ENCODE peak calls at places on chromosomes 2 and 18, in seven cellular contexts. One of them, this sample, is unnamed.

GRCh38 chr2:205758051-205758450 is 75.8 kb downstream of the NRP2 start:
- DNase-seq in SK-N-MC: no peak
- DNase-seq in esophagus squamous epithelium: no peak
- DNase-seq in keratinocyte: no peak
- DNase-seq in lower lobe of right lung: no peak
- DNase-seq in body of pancreas: no peak
- DNase-seq in right lobe of liver: no peak
- DNase-seq in this sample: no peak

GRCh38 chr18:55031576-55031975 is 72.3 kb upstream of the CCDC68 start:
- DNase-seq in keratinocyte: no peak
- DNase-seq in SK-N-MC: no peak
- DNase-seq in body of pancreas: no peak
- DNase-seq in esophagus squamous epithelium: no peak
- DNase-seq in right lobe of liver: no peak
- DNase-seq in lower lobe of right lung: no peak
- DNase-seq in this sample: no peak

GRCh38 chr2:38215993-38216392 is 140.0 kb upstream of the CYP1B1 start:
- DNase-seq in body of pancreas: no peak
- DNase-seq in esophagus squamous epithelium: no peak
- DNase-seq in lower lobe of right lung: no peak
- DNase-seq in SK-N-MC: no peak
- DNase-seq in keratinocyte: no peak
- DNase-seq in right lobe of liver: no peak
- DNase-seq in this sample: peak

GRCh38 chr18:8962906-8963635 is 139.4 kb upstream of the NDUFV2 start:
- DNase-seq in SK-N-MC: no peak
- DNase-seq in body of pancreas: no peak
- DNase-seq in keratinocyte: no peak
- DNase-seq in lower lobe of right lung: no peak
- DNase-seq in esophagus squamous epithelium: no peak
- DNase-seq in right lobe of liver: no peak
- DNase-seq in this sample: no peak

GRCh38 chr2:26772064-26773001 is 8.2 kb downstream of the SLC35F6 start:
- DNase-seq in SK-N-MC: no peak
- DNase-seq in body of pancreas: peak
- DNase-seq in keratinocyte: no peak
- DNase-seq in right lobe of liver: peak
- DNase-seq in lower lobe of right lung: peak
- DNase-seq in esophagus squamous epithelium: peak
- DNase-seq in this sample: peak

GRCh38 chr2:51013870-51014526 is 17.9 kb downstream of the NRXN1 start:
- DNase-seq in body of pancreas: no peak
- DNase-seq in lower lobe of right lung: no peak
- DNase-seq in right lobe of liver: no peak
- DNase-seq in keratinocyte: no peak
- DNase-seq in esophagus squamous epithelium: no peak
- DNase-seq in SK-N-MC: no peak
- DNase-seq in this sample: no peak

GRCh38 chr2:27370816-27371620 is 602 bp downstream of the SNX17 start:
- DNase-seq in lower lobe of right lung: no peak
- DNase-seq in keratinocyte: no peak
- DNase-seq in SK-N-MC: no peak
- DNase-seq in esophagus squamous epithelium: no peak
- DNase-seq in right lobe of liver: peak
- DNase-seq in body of pancreas: no peak
- DNase-seq in this sample: no peak

GRCh38 chr2:134669731-134670669 is 48.8 kb downstream of the TMEM163 start:
- DNase-seq in esophagus squamous epithelium: no peak
- DNase-seq in right lobe of liver: no peak
- DNase-seq in keratinocyte: no peak
- DNase-seq in SK-N-MC: no peak
- DNase-seq in body of pancreas: peak
- DNase-seq in lower lobe of right lung: peak
- DNase-seq in this sample: no peak

GRCh38 chr2:28661589-28662001 is 90.0 kb upstream of the PPP1CB start:
- DNase-seq in SK-N-MC: no peak
- DNase-seq in body of pancreas: peak
- DNase-seq in esophagus squamous epithelium: no peak
- DNase-seq in keratinocyte: no peak
- DNase-seq in right lobe of liver: peak
- DNase-seq in lower lobe of right lung: no peak
- DNase-seq in this sample: no peak

GRCh38 chr2:74343316-74343715 is at the start of gene SLC4A5:
- DNase-seq in SK-N-MC: no peak
- DNase-seq in keratinocyte: no peak
- DNase-seq in esophagus squamous epithelium: no peak
- DNase-seq in body of pancreas: no peak
- DNase-seq in lower lobe of right lung: no peak
- DNase-seq in right lobe of liver: no peak
- DNase-seq in this sample: no peak

GRCh38 chr2:12325806-12326205 is 390.9 kb upstream of the TRIB2 start:
- DNase-seq in esophagus squamous epithelium: no peak
- DNase-seq in body of pancreas: peak
- DNase-seq in keratinocyte: no peak
- DNase-seq in SK-N-MC: no peak
- DNase-seq in right lobe of liver: no peak
- DNase-seq in lower lobe of right lung: no peak
- DNase-seq in this sample: no peak

GRCh38 chr2:17470855-17471641 is 47.2 kb downstream of the RAD51AP2 start:
- DNase-seq in lower lobe of right lung: no peak
- DNase-seq in body of pancreas: no peak
- DNase-seq in esophagus squamous epithelium: no peak
- DNase-seq in keratinocyte: no peak
- DNase-seq in SK-N-MC: peak
- DNase-seq in right lobe of liver: no peak
- DNase-seq in this sample: no peak

GRCh38 chr18:8608795-8609673 is at the start of gene RAB12:
- DNase-seq in esophagus squamous epithelium: peak
- DNase-seq in keratinocyte: no peak
- DNase-seq in body of pancreas: peak
- DNase-seq in lower lobe of right lung: peak
- DNase-seq in SK-N-MC: no peak
- DNase-seq in right lobe of liver: peak
- DNase-seq in this sample: peak

GRCh38 chr2:821546-821945 is 129.1 kb upstream of the SNTG2 start:
- DNase-seq in keratinocyte: no peak
- DNase-seq in lower lobe of right lung: no peak
- DNase-seq in esophagus squamous epithelium: no peak
- DNase-seq in right lobe of liver: no peak
- DNase-seq in SK-N-MC: no peak
- DNase-seq in body of pancreas: no peak
- DNase-seq in this sample: no peak

GRCh38 chr2:144325086-144325485 is 194.8 kb downstream of the ZEB2 start:
- DNase-seq in right lobe of liver: no peak
- DNase-seq in lower lobe of right lung: no peak
- DNase-seq in SK-N-MC: no peak
- DNase-seq in body of pancreas: no peak
- DNase-seq in keratinocyte: no peak
- DNase-seq in esophagus squamous epithelium: no peak
- DNase-seq in this sample: no peak

GRCh38 chr2:119376810-119377209 is 10.0 kb downstream of the DBI start:
- DNase-seq in SK-N-MC: no peak
- DNase-seq in right lobe of liver: no peak
- DNase-seq in keratinocyte: no peak
- DNase-seq in body of pancreas: no peak
- DNase-seq in lower lobe of right lung: no peak
- DNase-seq in esophagus squamous epithelium: no peak
- DNase-seq in this sample: no peak

GRCh38 chr2:237964578-237965404 is 2.0 kb upstream of the UBE2F start:
- DNase-seq in body of pancreas: peak
- DNase-seq in lower lobe of right lung: no peak
- DNase-seq in esophagus squamous epithelium: no peak
- DNase-seq in keratinocyte: no peak
- DNase-seq in SK-N-MC: no peak
- DNase-seq in right lobe of liver: no peak
- DNase-seq in this sample: no peak

GRCh38 chr2:151777487-151777886 is 43.2 kb upstream of the NEB start:
- DNase-seq in keratinocyte: no peak
- DNase-seq in esophagus squamous epithelium: no peak
- DNase-seq in lower lobe of right lung: no peak
- DNase-seq in body of pancreas: no peak
- DNase-seq in SK-N-MC: no peak
- DNase-seq in right lobe of liver: no peak
- DNase-seq in this sample: no peak

GRCh38 chr2:25215232-25215631 is 46.9 kb upstream of the POMC start:
- DNase-seq in right lobe of liver: no peak
- DNase-seq in body of pancreas: no peak
- DNase-seq in lower lobe of right lung: no peak
- DNase-seq in keratinocyte: no peak
- DNase-seq in esophagus squamous epithelium: no peak
- DNase-seq in SK-N-MC: no peak
- DNase-seq in this sample: no peak

GRCh38 chr18:37188016-37188791 is 359.3 kb downstream of the KIAA1328 start:
- DNase-seq in keratinocyte: no peak
- DNase-seq in body of pancreas: no peak
- DNase-seq in esophagus squamous epithelium: no peak
- DNase-seq in right lobe of liver: no peak
- DNase-seq in SK-N-MC: no peak
- DNase-seq in lower lobe of right lung: no peak
- DNase-seq in this sample: no peak

GRCh38 chr2:172698041-172698863 is 37.4 kb upstream of the RAPGEF4 start:
- DNase-seq in SK-N-MC: no peak
- DNase-seq in keratinocyte: peak
- DNase-seq in lower lobe of right lung: no peak
- DNase-seq in right lobe of liver: no peak
- DNase-seq in body of pancreas: no peak
- DNase-seq in esophagus squamous epithelium: no peak
- DNase-seq in this sample: peak

DNA sequence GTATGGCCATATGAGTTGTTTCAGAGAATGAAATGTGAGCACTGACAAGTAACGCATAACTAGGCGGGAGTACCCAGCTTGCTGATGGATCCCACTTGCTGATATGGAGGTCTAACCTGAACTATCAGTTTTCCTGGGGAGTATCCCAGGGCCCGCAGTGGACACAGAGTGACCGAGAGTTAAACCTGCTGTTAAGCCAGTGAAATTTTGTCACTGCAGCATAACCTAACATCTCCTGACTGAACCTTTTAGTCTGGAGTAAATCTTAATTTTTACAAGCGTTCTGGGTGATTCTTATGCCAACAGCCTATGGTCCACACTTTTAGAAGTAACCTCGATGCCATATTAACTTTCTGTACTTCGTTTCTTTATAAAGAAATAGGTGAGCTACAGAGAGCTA is 54.4 kb downstream of the TGFA start:
- DNase-seq in esophagus squamous epithelium: no peak
- DNase-seq in keratinocyte: no peak
- DNase-seq in right lobe of liver: no peak
- DNase-seq in SK-N-MC: no peak
- DNase-seq in lower lobe of right lung: no peak
- DNase-seq in body of pancreas: no peak
- DNase-seq in this sample: no peak
- H3K27ac ChIP-seq in esophagus squamous epithelium: no peak
- H3K27ac ChIP-seq in keratinocyte: no peak
- H3K27ac ChIP-seq in right lobe of liver: no peak
- H3K27ac ChIP-seq in SK-N-MC: no peak
- H3K27ac ChIP-seq in lower lobe of right lung: no peak
- H3K27ac ChIP-seq in body of pancreas: no peak
- H3K27ac ChIP-seq in this sample: peak

DNA sequence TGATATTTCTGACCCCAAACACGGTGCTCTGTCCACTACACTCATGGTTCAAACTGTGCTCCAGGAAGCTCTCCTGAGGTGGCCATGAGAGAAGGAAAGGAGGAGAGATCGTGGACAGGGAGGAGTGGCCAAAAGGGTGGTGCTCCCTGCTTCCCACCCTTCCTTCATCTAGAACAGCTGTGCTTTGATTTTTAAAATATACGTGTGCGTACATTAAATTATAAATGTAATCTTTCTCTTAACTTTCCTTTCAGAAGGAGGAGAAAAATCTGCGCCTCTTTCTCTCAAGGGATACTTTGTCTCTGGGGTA is 8.2 kb upstream of the CHRNA1 start:
- DNase-seq in body of pancreas: no peak
- DNase-seq in lower lobe of right lung: no peak
- DNase-seq in keratinocyte: no peak
- DNase-seq in SK-N-MC: no peak
- DNase-seq in right lobe of liver: no peak
- DNase-seq in esophagus squamous epithelium: no peak
- DNase-seq in this sample: no peak
- H3K27ac ChIP-seq in body of pancreas: no peak
- H3K27ac ChIP-seq in lower lobe of right lung: peak
- H3K27ac ChIP-seq in keratinocyte: no peak
- H3K27ac ChIP-seq in SK-N-MC: no peak
- H3K27ac ChIP-seq in right lobe of liver: no peak
- H3K27ac ChIP-seq in esophagus squamous epithelium: no peak
- H3K27ac ChIP-seq in this sample: no peak

GRCh38 chr2:10680214-10680613 is 9.6 kb downstream of the NOL10 start:
- DNase-seq in right lobe of liver: no peak
- DNase-seq in lower lobe of right lung: no peak
- DNase-seq in SK-N-MC: no peak
- DNase-seq in esophagus squamous epithelium: no peak
- DNase-seq in keratinocyte: no peak
- DNase-seq in body of pancreas: no peak
- DNase-seq in this sample: no peak
- H3K27ac ChIP-seq in right lobe of liver: no peak
- H3K27ac ChIP-seq in lower lobe of right lung: no peak
- H3K27ac ChIP-seq in SK-N-MC: no peak
- H3K27ac ChIP-seq in esophagus squamous epithelium: no peak
- H3K27ac ChIP-seq in keratinocyte: no peak
- H3K27ac ChIP-seq in body of pancreas: no peak
- H3K27ac ChIP-seq in this sample: no peak

GRCh38 chr2:140351692-140352091 is 1571.5 kb upstream of the NXPH2 start:
- DNase-seq in right lobe of liver: no peak
- DNase-seq in SK-N-MC: no peak
- DNase-seq in keratinocyte: no peak
- DNase-seq in esophagus squamous epithelium: no peak
- DNase-seq in body of pancreas: no peak
- DNase-seq in lower lobe of right lung: no peak
- DNase-seq in this sample: no peak

GRCh38 chr2:140355481-140356090 is 1575.4 kb upstream of the NXPH2 start:
- DNase-seq in lower lobe of right lung: no peak
- DNase-seq in esophagus squamous epithelium: no peak
- DNase-seq in body of pancreas: no peak
- DNase-seq in keratinocyte: no peak
- DNase-seq in SK-N-MC: no peak
- DNase-seq in right lobe of liver: no peak
- DNase-seq in this sample: no peak

GRCh38 chr2:140356697-140357096 is 1576.5 kb upstream of the NXPH2 start:
- DNase-seq in esophagus squamous epithelium: no peak
- DNase-seq in keratinocyte: no peak
- DNase-seq in lower lobe of right lung: no peak
- DNase-seq in right lobe of liver: no peak
- DNase-seq in body of pancreas: no peak
- DNase-seq in SK-N-MC: no peak
- DNase-seq in this sample: no peak

GRCh38 chr2:140353541-140353940 is 1573.4 kb upstream of the NXPH2 start:
- DNase-seq in right lobe of liver: no peak
- DNase-seq in keratinocyte: no peak
- DNase-seq in SK-N-MC: peak
- DNase-seq in body of pancreas: no peak
- DNase-seq in esophagus squamous epithelium: no peak
- DNase-seq in lower lobe of right lung: no peak
- DNase-seq in this sample: peak

DNA sequence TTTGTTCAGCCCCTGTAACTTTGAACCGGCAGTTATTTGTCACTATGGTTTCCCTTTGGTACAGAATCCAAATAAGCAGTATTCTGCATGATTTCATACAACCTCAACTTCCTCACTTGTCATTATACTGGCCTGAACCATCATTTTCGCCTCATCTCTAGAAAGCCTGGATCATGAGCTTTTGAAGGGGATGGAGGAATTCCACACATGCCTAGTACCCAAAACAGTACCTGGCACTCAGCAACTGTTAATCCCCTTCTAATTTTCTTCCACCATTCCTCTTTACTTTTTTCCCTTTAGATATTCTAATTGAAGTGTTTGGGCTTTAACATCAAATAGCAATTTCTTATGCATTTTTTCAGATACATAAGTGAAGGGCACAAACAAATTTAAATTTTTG is 1574.4 kb upstream of the NXPH2 start:
- DNase-seq in right lobe of liver: no peak
- DNase-seq in body of pancreas: no peak
- DNase-seq in esophagus squamous epithelium: no peak
- DNase-seq in lower lobe of right lung: no peak
- DNase-seq in keratinocyte: no peak
- DNase-seq in SK-N-MC: no peak
- DNase-seq in this sample: no peak
- H3K27ac ChIP-seq in right lobe of liver: no peak
- H3K27ac ChIP-seq in body of pancreas: no peak
- H3K27ac ChIP-seq in esophagus squamous epithelium: no peak
- H3K27ac ChIP-seq in lower lobe of right lung: no peak
- H3K27ac ChIP-seq in keratinocyte: no peak
- H3K27ac ChIP-seq in SK-N-MC: peak
- H3K27ac ChIP-seq in this sample: no peak